ENCODE peak calls at places on chromosome 4, in five cellular contexts. S is HepG2, T is HCT116, I is GM12878, V is K562. W is an unnamed sample.

GRCh38 chr4:20474119-20474518 is 222.4 kb downstream of the SLIT2 start:
- DNase-seq in S (no peak), T (no peak), I (no peak), V (no peak), W (no peak)

GRCh38 chr4:36235306-36235705 is 9.0 kb downstream of the ARAP2 start:
- DNase-seq in S (no peak), T (no peak), I (no peak), V (no peak), W (no peak)

GRCh38 chr4:183571350-183572076 is 66.7 kb downstream of the ING2 start:
- DNase-seq in S (peak; percentile 72), T (no peak), I (no peak), V (peak; percentile 37), W (no peak)

GRCh38 chr4:37715889-37716402 is 29.8 kb upstream of the RELL1 start:
- DNase-seq in S (no peak), T (no peak), I (peak; percentile 43), V (no peak), W (no peak)

GRCh38 chr4:37365888-37366287 is 121.3 kb downstream of the NWD2 start:
- DNase-seq in S (no peak), T (no peak), I (no peak), V (peak; percentile 35), W (no peak)

GRCh38 chr4:6900956-6901355 is 8.7 kb upstream of the TBC1D14 start:
- DNase-seq in S (no peak), T (no peak), I (no peak), V (no peak), W (no peak)

GRCh38 chr4:74583066-74583700 is 138.2 kb downstream of the AREG start:
- DNase-seq in S (no peak), T (no peak), I (no peak), V (no peak), W (no peak)

GRCh38 chr4:139887962-139888735 is 222.5 kb downstream of the MGST2 start:
- DNase-seq in S (no peak), T (no peak), I (peak; percentile 15), V (no peak), W (peak; percentile 21)

GRCh38 chr4:139619644-139620043 is 46.0 kb upstream of the MGST2 start:
- DNase-seq in S (peak; percentile 47), T (no peak), I (no peak), V (peak; percentile 37), W (no peak)

GRCh38 chr4:139416073-139416673 is 37.7 kb upstream of the RAB33B start:
- DNase-seq in S (peak; percentile 28), T (peak; percentile 34), I (no peak), V (peak; percentile 72), W (no peak)

GRCh38 chr4:174107749-174108354 is 175.6 kb downstream of the FBXO8 start:
- DNase-seq in S (no peak), T (no peak), I (no peak), V (peak; percentile 34), W (peak; percentile 20)

GRCh38 chr4:123398803-123399637 is 2.4 kb downstream of the SPRY1 start:
- DNase-seq in S (peak; percentile 75), T (peak; percentile 12), I (no peak), V (peak; percentile 18), W (peak; percentile 45)

GRCh38 chr4:41391271-41391670 is 134.5 kb downstream of the UCHL1 start:
- DNase-seq in S (no peak), T (no peak), I (no peak), V (no peak), W (no peak)

GRCh38 chr4:159504634-159505033 is 401.8 kb downstream of the RAPGEF2 start:
- DNase-seq in S (no peak), T (no peak), I (no peak), V (no peak), W (no peak)

GRCh38 chr4:36676139-36677050 is 395.0 kb downstream of the DTHD1 start:
- DNase-seq in S (no peak), T (no peak), I (no peak), V (no peak), W (no peak)

GRCh38 chr4:61200991-61201526 is 933 bp downstream of the ADGRL3 start:
- DNase-seq in S (no peak), T (no peak), I (no peak), V (no peak), W (peak; percentile 36)

GRCh38 chr4:105895609-105896460 is 564 bp downstream of the NPNT start:
- DNase-seq in S (no peak), T (no peak), I (no peak), V (no peak), W (peak; percentile 54)

GRCh38 chr4:122221322-122221721 is 69.2 kb downstream of the BLTP1 start:
- DNase-seq in S (no peak), T (no peak), I (no peak), V (no peak), W (no peak)

GRCh38 chr4:104429150-104429741 is 65.4 kb downstream of the CXXC4 start:
- DNase-seq in S (no peak), T (no peak), I (no peak), V (no peak), W (no peak)

GRCh38 chr4:17701146-17701859 is 80.1 kb downstream of the FAM184B start:
- DNase-seq in S (no peak), T (no peak), I (no peak), V (no peak), W (no peak)

GRCh38 chr4:40055379-40055872 is 1.2 kb upstream of the N4BP2 start:
- DNase-seq in S (peak; percentile 5), T (no peak), I (peak; percentile 40), V (peak; percentile 74), W (no peak)

GRCh38 chr4:72629540-72629939 is 60.5 kb upstream of the ADAMTS3 start:
- DNase-seq in S (no peak), T (no peak), I (no peak), V (no peak), W (no peak)

GRCh38 chr4:17103231-17103630 is 204.8 kb upstream of the LDB2 start:
- DNase-seq in S (no peak), T (no peak), I (no peak), V (no peak), W (no peak)

GRCh38 chr4:186755550-186756519 is 32.2 kb upstream of the FAT1 start:
- DNase-seq in S (peak; percentile 97), T (no peak), I (no peak), V (no peak), W (no peak)

GRCh38 chr4:169205146-169205806 is 65.5 kb downstream of the SH3RF1 start:
- DNase-seq in S (no peak), T (no peak), I (no peak), V (no peak), W (no peak)

GRCh38 chr4:72319596-72319995 is 249.4 kb downstream of the ADAMTS3 start:
- DNase-seq in S (no peak), T (no peak), I (no peak), V (no peak), W (no peak)

GRCh38 chr4:27278615-27279014 is 418.0 kb downstream of the STIM2 start:
- DNase-seq in S (peak; percentile 4), T (no peak), I (no peak), V (peak; percentile 28), W (peak; percentile 63)

GRCh38 chr4:17494258-17494657 is 17.6 kb downstream of the QDPR start:
- DNase-seq in S (no peak), T (no peak), I (no peak), V (peak; percentile 75), W (no peak)

GRCh38 chr4:124635331-124635730 is 77.2 kb downstream of the ANKRD50 start:
- DNase-seq in S (no peak), T (no peak), I (no peak), V (no peak), W (no peak)

GRCh38 chr4:25949166-25949748 is 35.2 kb downstream of the SMIM20 start:
- DNase-seq in S (peak; percentile 91), T (no peak), I (no peak), V (no peak), W (peak; percentile 54)

GRCh38 chr4:14022428-14022827 is 394.9 kb upstream of the BOD1L1 start:
- DNase-seq in S (no peak), T (no peak), I (no peak), V (no peak), W (no peak)

GRCh38 chr4:159205462-159205861 is 102.6 kb downstream of the RAPGEF2 start:
- DNase-seq in S (no peak), T (no peak), I (no peak), V (no peak), W (no peak)

GRCh38 chr4:3295837-3296624 is 3.2 kb downstream of the RGS12 start:
- DNase-seq in S (no peak), T (no peak), I (no peak), V (no peak), W (no peak)

GRCh38 chr4:10063544-10064300 is 42.4 kb upstream of the SLC2A9 start:
- DNase-seq in S (peak; percentile 67), T (peak; percentile 13), I (no peak), V (peak; percentile 34), W (peak; percentile 48)
- TF ChIP-seq ATF3 in S (peak; percentile 59), T (no peak), I (no peak), V (peak; percentile 63), W (no peak)

GRCh38 chr4:45471335-45471734 is 652.5 kb downstream of the GABRG1 start:
- DNase-seq in S (no peak), T (no peak), I (no peak), V (no peak), W (no peak)

GRCh38 chr4:45472490-45472889 is 651.4 kb downstream of the GABRG1 start:
- DNase-seq in S (no peak), T (no peak), I (no peak), V (no peak), W (no peak)

GRCh38 chr4:45467157-45467556 is 656.7 kb downstream of the GABRG1 start:
- DNase-seq in S (no peak), T (no peak), I (no peak), V (no peak), W (no peak)
- TF ChIP-seq ATF3 in S (no peak), T (no peak), I (no peak), V (no peak), W (no peak)

GRCh38 chr4:153758688-153759406 is 977 bp downstream of the RNF175 start:
- DNase-seq in S (no peak), T (no peak), I (no peak), V (no peak), W (no peak)
- TF ChIP-seq ATF3 in S (no peak), T (no peak), I (no peak), V (no peak), W (no peak)

GRCh38 chr4:149296084-149296483 is 519.6 kb downstream of the IQCM start:
- DNase-seq in S (no peak), T (no peak), I (no peak), V (no peak), W (no peak)

GRCh38 chr4:149292422-149293055 is 523.1 kb downstream of the IQCM start:
- DNase-seq in S (no peak), T (no peak), I (no peak), V (no peak), W (no peak)

GRCh38 chr4:149296503-149296902 is 519.1 kb downstream of the IQCM start:
- DNase-seq in S (no peak), T (no peak), I (no peak), V (no peak), W (no peak)

GRCh38 chr4:149293233-149293632 is 522.4 kb downstream of the IQCM start:
- DNase-seq in S (no peak), T (no peak), I (no peak), V (no peak), W (no peak)

DNA sequence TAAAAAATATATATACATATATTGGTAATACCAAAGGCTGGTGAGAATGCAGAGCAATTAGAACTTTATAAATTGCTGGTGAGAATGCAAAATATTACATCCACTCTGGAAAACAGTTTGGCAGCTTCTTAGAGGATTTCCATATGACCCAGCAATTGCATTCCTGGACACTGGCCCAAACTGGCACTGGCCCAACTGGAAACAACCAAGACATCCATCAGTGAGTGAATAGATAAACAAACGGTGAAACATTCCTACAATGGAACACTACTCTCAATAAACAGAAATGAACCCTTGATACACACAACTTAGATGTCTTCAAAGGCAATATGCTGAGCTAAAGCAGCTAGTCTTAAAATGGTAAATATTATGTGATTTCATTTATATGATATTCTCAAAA is 524.2 kb downstream of the IQCM start:
- DNase-seq in S (no peak), T (no peak), I (no peak), V (no peak), W (no peak)
- TF ChIP-seq ATF3 in S (no peak), T (no peak), I (no peak), V (no peak), W (no peak)

W was measured in WTC11.